ENCODE peak calls at places on chromosomes 11 and 22, in six cellular contexts. K is A549, E is esophagus squamous epithelium, X is stomach, D is Panc1, T is MM.1S. H is an unnamed sample.

GRCh38 chr11:30016588-30017363 is at the start of gene KCNA4:
- DNase-seq in K (peak), E (no peak), X (no peak), D (no peak), T (peak), H (peak)

GRCh38 chr22:49533886-49534285 is 293.8 kb downstream of the BRD1 start:
- DNase-seq in K (no peak), E (no peak), X (no peak), D (no peak), T (no peak), H (no peak)

GRCh38 chr22:19058713-19059451 is 63.3 kb downstream of the DGCR2 start:
- DNase-seq in K (no peak), E (no peak), X (peak), D (no peak), T (no peak), H (no peak)

GRCh38 chr22:38338772-38339379 is 21.6 kb upstream of the CSNK1E start:
- DNase-seq in K (no peak), E (no peak), X (no peak), D (no peak), T (no peak), H (no peak)

GRCh38 chr11:2315395-2316168 is 13.8 kb downstream of the TSPAN32 start:
- DNase-seq in K (no peak), E (no peak), X (peak), D (no peak), T (no peak), H (no peak)

GRCh38 chr11:110336054-110336453 is 39.6 kb upstream of the RDX start:
- DNase-seq in K (no peak), E (no peak), X (no peak), D (no peak), T (no peak), H (no peak)

GRCh38 chr22:50048066-50048765 is 9.9 kb downstream of the TTLL8 start:
- DNase-seq in K (no peak), E (no peak), X (no peak), D (no peak), T (no peak), H (no peak)

GRCh38 chr11:77560605-77561004 is 29.1 kb upstream of the AQP11 start:
- DNase-seq in K (no peak), E (no peak), X (no peak), D (no peak), T (no peak), H (peak)

GRCh38 chr11:66701432-66702240 is 23.9 kb upstream of the RBM4B start:
- DNase-seq in K (no peak), E (no peak), X (peak), D (no peak), T (no peak), H (no peak)

GRCh38 chr11:26993965-26994446 is at the start of gene FIBIN:
- DNase-seq in K (no peak), E (no peak), X (no peak), D (no peak), T (no peak), H (peak)

GRCh38 chr11:119314748-119315138 is 2.2 kb downstream of the MCAM start:
- DNase-seq in K (no peak), E (no peak), X (no peak), D (no peak), T (no peak), H (no peak)
- H3K27ac ChIP-seq in K (no peak), E (peak), X (peak), D (no peak), T (no peak), H (peak)

GRCh38 chr11:33630936-33631748 is 69.5 kb downstream of the C11orf91 start:
- DNase-seq in K (no peak), E (no peak), X (no peak), D (no peak), T (no peak), H (no peak)
- TF ChIP-seq CTCF in K (no peak), E (no peak), X (no peak), D (peak), T (no peak), H (no peak)

DNA sequence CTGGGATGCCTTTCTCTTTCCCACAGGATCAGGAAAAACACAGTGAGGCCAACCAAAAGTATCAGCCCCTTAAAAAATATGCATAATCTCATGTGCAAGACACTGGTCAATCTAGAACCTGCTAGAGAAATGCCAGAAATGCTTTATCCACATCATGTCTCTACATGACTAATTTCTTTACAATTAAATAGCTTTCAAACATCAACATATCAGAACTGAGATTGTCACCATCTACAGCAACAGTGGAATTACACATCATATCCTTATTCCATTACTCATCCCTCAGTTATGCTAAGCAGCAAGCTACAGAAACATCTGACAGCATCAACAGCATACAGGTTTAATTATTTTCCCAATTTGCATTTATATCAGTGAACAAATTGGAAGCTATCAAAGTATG is 78.8 kb downstream of the DDIAS start:
- DNase-seq in K (peak), E (no peak), X (no peak), D (peak), T (no peak), H (peak)
- H3K27ac ChIP-seq in K (no peak), E (no peak), X (no peak), D (no peak), T (no peak), H (no peak)

GRCh38 chr22:31248965-31249940 is 37.2 kb downstream of the LIMK2 start:
- DNase-seq in K (no peak), E (no peak), X (no peak), D (no peak), T (no peak), H (no peak)

GRCh38 chr22:31250740-31251330 is 38.7 kb downstream of the LIMK2 start:
- DNase-seq in K (no peak), E (no peak), X (no peak), D (no peak), T (no peak), H (no peak)

GRCh38 chr22:31248138-31248745 is 36.1 kb downstream of the LIMK2 start:
- DNase-seq in K (no peak), E (no peak), X (peak), D (no peak), T (peak), H (peak)

GRCh38 chr22:31259798-31260473 is 32.4 kb downstream of the PIK3IP1 start:
- DNase-seq in K (no peak), E (no peak), X (no peak), D (no peak), T (no peak), H (no peak)

DNA sequence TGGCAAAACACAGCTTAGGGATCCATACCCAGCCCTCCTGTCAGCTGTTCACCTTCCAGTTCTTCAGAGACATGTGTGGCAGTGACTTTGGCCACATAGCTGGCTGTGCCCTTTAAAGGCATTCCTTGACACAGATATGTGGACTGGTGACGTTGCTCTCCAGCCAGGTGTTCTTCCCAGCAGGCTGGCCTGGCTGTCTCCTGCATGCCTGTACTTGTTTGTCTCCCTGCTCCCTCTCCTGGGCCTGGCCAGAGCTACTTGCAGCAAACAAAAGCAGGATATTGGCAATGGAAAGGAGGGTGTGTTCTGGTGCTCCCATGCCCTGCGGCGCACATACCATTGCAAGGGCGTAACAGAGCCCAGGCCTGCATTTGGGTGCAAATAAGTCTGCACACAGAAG is 38.3 kb downstream of the PIK3IP1 start:
- DNase-seq in K (no peak), E (no peak), X (peak), D (no peak), T (no peak), H (peak)
- TF ChIP-seq CTCF in K (no peak), E (no peak), X (no peak), D (no peak), T (no peak), H (no peak)

H was measured in RWPE1.